ENCODE peak calls at places on chromosome X, in four cellular contexts. S, F, R and W are unnamed samples.

GRCh38 chrX:134144231-134144630 is 92.8 kb upstream of the CCDC160 start:
- DNase-seq in F (no peak), R (peak; percentile 1), S (peak; percentile 8), W (peak; percentile 4)

GRCh38 chrX:19874391-19875050 is 12.9 kb downstream of the SH3KBP1 start:
- DNase-seq in R (no peak), S (no peak), F (no peak), W (no peak)

GRCh38 chrX:155148724-155149537 is 67.3 kb upstream of the VBP1 start:
- DNase-seq in S (peak; percentile 22), R (peak; percentile 11), F (no peak), W (peak; percentile 31)

GRCh38 chrX:103624111-103624510 is 4.7 kb upstream of the TCEAL1 start:
- DNase-seq in S (no peak), F (no peak), R (no peak), W (no peak)

GRCh38 chrX:40090050-40090804 is 7.5 kb downstream of the BCOR start:
- DNase-seq in F (no peak), S (no peak), R (no peak), W (peak; percentile 70)

GRCh38 chrX:101550362-101550761 is at the start of gene ARMCX1:
- DNase-seq in R (peak; percentile 74), F (no peak), S (peak; percentile 11), W (peak; percentile 14)

GRCh38 chrX:44244008-44244407 is 99.5 kb downstream of the EFHC2 start:
- DNase-seq in S (peak; percentile 35), F (no peak), R (peak; percentile 29), W (peak; percentile 13)

GRCh38 chrX:24647257-24648058 is at the start of gene PCYT1B:
- DNase-seq in R (peak; percentile 49), F (no peak), S (no peak), W (peak; percentile 54)

GRCh38 chrX:140480765-140481164 is 24.1 kb downstream of the SOX3 start:
- DNase-seq in S (no peak), R (no peak), F (no peak), W (no peak)

DNA sequence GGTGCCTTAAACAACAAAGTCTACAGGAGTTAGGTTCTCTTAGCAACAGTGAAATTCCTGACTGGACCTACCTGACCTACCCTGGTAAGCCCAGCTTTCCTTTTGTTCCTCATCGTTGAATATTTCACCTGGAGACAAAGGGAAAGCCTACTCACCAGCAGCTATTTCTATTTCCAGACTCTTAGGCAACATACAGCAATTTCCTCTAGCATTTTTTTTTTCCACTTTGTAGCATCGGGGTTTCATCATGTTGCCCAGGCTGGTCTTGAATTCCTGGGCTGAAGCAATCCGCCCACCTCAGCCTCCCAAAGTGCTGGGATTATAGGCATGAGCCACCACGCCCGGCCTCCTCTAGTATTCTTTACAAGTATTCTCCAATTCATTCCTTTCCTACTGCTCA is 6.8 kb upstream of the S100G start:
- DNase-seq in S (no peak), R (peak; percentile 75), F (no peak), W (no peak)
- TF ChIP-seq ELK1 in S (no peak), R (no peak), F (no peak), W (no peak)

DNA sequence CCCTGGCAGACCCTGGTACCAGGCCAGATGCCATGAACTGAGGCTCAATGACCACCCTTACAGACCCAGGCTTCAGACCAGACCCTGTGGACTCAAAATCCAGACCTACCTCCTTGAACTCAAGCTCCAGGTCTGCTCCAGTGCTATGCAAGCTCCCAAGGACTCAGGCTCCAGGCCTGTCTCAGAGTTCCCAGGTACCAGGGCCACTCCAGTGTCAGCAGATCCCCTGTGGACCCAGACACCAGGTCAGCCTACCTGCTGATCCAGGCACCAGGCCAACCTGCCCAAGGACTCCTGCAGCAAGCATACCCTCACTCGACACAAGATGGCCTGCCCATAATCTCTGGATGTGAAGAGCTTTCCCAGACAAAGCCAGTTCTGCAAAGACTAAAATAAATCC is 44.7 kb upstream of the MAGED4 start:
- DNase-seq in R (no peak), F (no peak), S (no peak), W (no peak)
- TF ChIP-seq ELK1 in R (no peak), F (no peak), S (no peak), W (no peak)

DNA sequence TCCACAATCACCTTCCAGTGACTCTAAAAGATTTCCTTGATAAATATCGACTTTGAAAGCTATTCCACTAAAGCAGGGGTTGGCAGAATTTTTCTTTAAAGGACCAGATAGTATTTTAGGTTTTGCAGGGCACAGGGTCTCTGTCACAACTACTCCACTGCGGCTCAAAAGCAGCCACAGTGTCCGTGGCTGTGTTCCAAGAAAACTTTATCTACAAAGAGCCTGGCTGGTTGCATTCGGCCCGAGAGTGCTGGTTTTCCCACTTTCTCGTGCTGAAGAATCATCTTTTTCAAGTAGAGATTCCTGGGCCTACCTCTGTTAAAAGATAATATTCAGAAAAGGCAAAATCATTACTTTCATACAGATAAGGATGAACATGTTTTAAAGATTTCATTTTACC is 55.6 kb downstream of the TSPAN7 start:
- DNase-seq in S (no peak), R (no peak), F (no peak), W (no peak)
- TF ChIP-seq ELK1 in S (no peak), R (no peak), F (no peak), W (no peak)

GRCh38 chrX:81280148-81280547 is 78.2 kb downstream of the SH3BGRL start:
- DNase-seq in S (peak; percentile 2), R (no peak), F (no peak), W (no peak)
- TF ChIP-seq ELK1 in S (no peak), R (no peak), F (no peak), W (no peak)

GRCh38 chrX:29535212-29536162 is 679.9 kb upstream of the MAGEB2 start:
- DNase-seq in R (peak; percentile 31), S (peak; percentile 74), F (no peak), W (no peak)
- TF ChIP-seq ELK1 in R (no peak), S (no peak), F (no peak), W (no peak)

GRCh38 chrX:72254835-72255234 is 16.0 kb upstream of the ERCC6L start:
- DNase-seq in S (no peak), R (no peak), F (no peak), W (no peak)
- TF ChIP-seq ELK1 in S (no peak), R (no peak), F (no peak), W (no peak)